ENCODE peak calls at places on chromosome 21, in ten cellular contexts. K, C, X, F, J, D, M, Y, Z and S are unnamed samples.

GRCh38 chr21:29233611-29234540 is 64.8 kb upstream of the BACH1 start:
- DNase-seq in F (no peak), C (no peak), Z (peak), J (no peak), M (no peak), Y (peak), X (no peak), K (no peak), D (no peak), S (no peak)

GRCh38 chr21:43268804-43269186 is 100.0 kb downstream of the CRYAA start:
- DNase-seq in J (no peak), Z (no peak), Y (no peak), X (no peak), C (no peak), F (no peak), K (no peak), M (no peak), D (no peak), S (no peak)

GRCh38 chr21:20728691-20729090 is 269.5 kb upstream of the NCAM2 start:
- DNase-seq in X (no peak), C (no peak), J (no peak), D (no peak), Z (no peak), M (no peak), Y (no peak), K (no peak), F (no peak), S (no peak)

GRCh38 chr21:33360871-33361602 is 36.3 kb downstream of the IFNAR1 start:
- DNase-seq in Y (peak), K (peak), X (peak), M (peak), Z (peak), D (peak), C (no peak), F (peak), J (peak), S (peak)

GRCh38 chr21:39184050-39184980 is 1.1 kb upstream of the PSMG1 start:
- DNase-seq in D (no peak), M (no peak), X (no peak), J (no peak), F (peak), Z (no peak), K (no peak), C (no peak), Y (no peak), S (no peak)

GRCh38 chr21:29096619-29097018 is 23.2 kb upstream of the CCT8 start:
- DNase-seq in Y (no peak), C (no peak), D (no peak), F (no peak), J (no peak), M (no peak), K (no peak), X (no peak), Z (no peak), S (no peak)

GRCh38 chr21:31872452-31873274 is at the start of gene HUNK:
- DNase-seq in J (peak), M (no peak), X (peak), C (no peak), D (peak), F (peak), Z (peak), Y (peak), K (peak), S (peak)

GRCh38 chr21:38982096-38982495 is 176.4 kb downstream of the ETS2 start:
- DNase-seq in D (peak), F (peak), K (peak), Z (no peak), X (no peak), M (no peak), C (no peak), Y (peak), J (peak), S (no peak)

GRCh38 chr21:25513810-25514209 is 93.5 kb downstream of the MRPL39 start:
- DNase-seq in D (no peak), M (no peak), J (no peak), K (no peak), X (no peak), F (no peak), Z (no peak), C (no peak), Y (no peak), S (no peak)

GRCh38 chr21:31909153-31909771 is 36.4 kb downstream of the HUNK start:
- DNase-seq in J (no peak), C (no peak), M (no peak), Y (peak), Z (no peak), F (no peak), X (peak), D (peak), K (no peak), S (no peak)

GRCh38 chr21:27314096-27314495 is 347.2 kb upstream of the ADAMTS5 start:
- DNase-seq in Z (no peak), D (peak), C (no peak), K (no peak), M (no peak), X (no peak), Y (no peak), J (no peak), F (no peak), S (no peak)

GRCh38 chr21:40602105-40602504 is 244.9 kb downstream of the DSCAM start:
- DNase-seq in D (no peak), C (no peak), K (no peak), Y (no peak), F (no peak), Z (no peak), X (no peak), M (no peak), J (no peak), S (no peak)

GRCh38 chr21:38170283-38170682 is 86.5 kb upstream of the KCNJ15 start:
- DNase-seq in J (no peak), M (no peak), X (peak), Z (peak), K (peak), F (peak), Y (peak), C (no peak), D (peak), S (no peak)

GRCh38 chr21:38777015-38777414 is 28.7 kb upstream of the ETS2 start:
- DNase-seq in Z (no peak), C (no peak), K (no peak), M (no peak), F (no peak), Y (no peak), D (no peak), J (no peak), X (no peak), S (no peak)

GRCh38 chr21:29299046-29299905 is 554 bp downstream of the BACH1 start:
- DNase-seq in D (peak), F (peak), X (peak), J (peak), Z (peak), K (no peak), M (peak), Y (peak), C (no peak), S (no peak)

GRCh38 chr21:33266784-33267135 is 593 bp downstream of the IL10RB start:
- DNase-seq in M (no peak), X (no peak), F (no peak), K (no peak), D (no peak), Y (no peak), Z (no peak), C (no peak), J (no peak), S (no peak)

GRCh38 chr21:29403922-29404538 is 105.3 kb downstream of the BACH1 start:
- DNase-seq in X (no peak), Y (no peak), F (peak), M (no peak), Z (peak), D (no peak), K (no peak), J (no peak), C (no peak), S (no peak)

GRCh38 chr21:38646213-38646837 is 148.0 kb upstream of the ERG start:
- DNase-seq in K (no peak), M (no peak), Y (no peak), C (no peak), J (peak), Z (peak), D (peak), F (peak), X (peak), S (no peak)

GRCh38 chr21:16193758-16194606 is 464.2 kb downstream of the USP25 start:
- DNase-seq in F (peak), J (peak), X (peak), Y (peak), Z (peak), M (peak), C (peak), D (peak), K (peak), S (no peak)
- TF ChIP-seq CTCF in F (peak), J (peak), X (no peak), Y (no peak), Z (peak), M (peak), C (peak), D (peak), K (no peak), S (peak)

GRCh38 chr21:45140346-45140940 is 66.1 kb downstream of the ADARB1 start:
- DNase-seq in M (peak), F (peak), Y (peak), J (peak), C (peak), K (peak), D (peak), Z (peak), X (peak), S (peak)
- TF ChIP-seq CTCF in M (peak), F (peak), Y (peak), J (peak), C (peak), K (peak), D (peak), Z (peak), X (peak), S (peak)

GRCh38 chr21:17497345-17497744 is 15.5 kb upstream of the CXADR start:
- DNase-seq in X (no peak), Z (no peak), D (peak), J (peak), K (no peak), M (no peak), C (no peak), Y (no peak), F (no peak), S (no peak)

GRCh38 chr21:17506936-17507335 is 5.9 kb upstream of the CXADR start:
- DNase-seq in K (no peak), C (no peak), Y (no peak), M (no peak), J (no peak), F (no peak), D (no peak), Z (no peak), X (no peak), S (no peak)

GRCh38 chr21:17498586-17498985 is 14.3 kb upstream of the CXADR start:
- DNase-seq in Y (no peak), K (no peak), M (no peak), F (no peak), C (no peak), D (no peak), J (no peak), Z (peak), X (no peak), S (no peak)

GRCh38 chr21:17495680-17496079 is 17.2 kb upstream of the CXADR start:
- DNase-seq in M (no peak), Z (no peak), J (peak), X (no peak), F (peak), Y (peak), C (no peak), K (no peak), D (peak), S (no peak)

DNA sequence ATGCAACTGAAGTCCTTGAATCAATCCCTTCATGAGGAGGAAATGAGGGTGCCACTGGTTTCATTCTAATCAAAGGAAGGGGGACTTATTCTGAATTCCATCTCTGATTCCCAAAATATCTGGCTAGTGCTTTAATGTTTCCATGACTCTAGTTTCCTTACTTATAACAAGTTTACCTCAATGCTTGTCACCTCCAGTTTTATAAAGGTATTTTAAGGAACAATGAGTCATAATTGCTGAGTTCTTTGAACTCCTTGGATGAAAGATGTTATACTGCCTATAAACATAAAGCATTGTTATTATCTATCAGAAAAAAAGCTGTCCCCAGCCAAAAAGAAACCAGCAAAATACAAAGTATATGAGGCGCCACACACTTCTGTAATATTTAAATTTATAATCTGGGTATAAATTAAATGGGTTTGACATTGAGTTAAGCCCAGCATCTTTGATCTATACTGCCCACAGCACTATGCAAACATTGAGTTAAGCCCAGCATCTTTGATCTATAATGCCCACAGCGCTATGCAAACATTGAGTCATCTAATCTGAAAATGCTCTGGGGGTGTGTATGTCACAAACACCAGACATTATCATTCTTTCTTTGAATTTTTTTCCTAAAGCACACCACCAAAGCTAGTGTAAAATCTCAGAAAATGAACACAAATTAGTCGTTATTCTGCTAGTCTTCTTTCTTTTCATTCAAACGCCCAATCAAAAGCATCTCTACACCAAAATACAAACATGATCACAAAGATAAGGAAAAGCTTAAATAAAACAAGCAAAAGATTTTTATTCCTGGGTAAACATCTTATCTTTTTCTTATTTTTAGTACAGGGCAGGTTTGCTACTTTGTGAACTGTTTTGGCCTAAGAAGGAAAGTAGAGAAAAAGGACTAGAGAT is 11.5 kb upstream of the CXADR start:
- DNase-seq in F (no peak), C (no peak), J (no peak), D (no peak), Y (no peak), M (no peak), X (no peak), K (no peak), Z (peak), S (no peak)
- TF ChIP-seq CTCF in F (no peak), C (no peak), J (no peak), D (no peak), Y (no peak), M (no peak), X (no peak), K (no peak), Z (no peak), S (no peak)

DNA sequence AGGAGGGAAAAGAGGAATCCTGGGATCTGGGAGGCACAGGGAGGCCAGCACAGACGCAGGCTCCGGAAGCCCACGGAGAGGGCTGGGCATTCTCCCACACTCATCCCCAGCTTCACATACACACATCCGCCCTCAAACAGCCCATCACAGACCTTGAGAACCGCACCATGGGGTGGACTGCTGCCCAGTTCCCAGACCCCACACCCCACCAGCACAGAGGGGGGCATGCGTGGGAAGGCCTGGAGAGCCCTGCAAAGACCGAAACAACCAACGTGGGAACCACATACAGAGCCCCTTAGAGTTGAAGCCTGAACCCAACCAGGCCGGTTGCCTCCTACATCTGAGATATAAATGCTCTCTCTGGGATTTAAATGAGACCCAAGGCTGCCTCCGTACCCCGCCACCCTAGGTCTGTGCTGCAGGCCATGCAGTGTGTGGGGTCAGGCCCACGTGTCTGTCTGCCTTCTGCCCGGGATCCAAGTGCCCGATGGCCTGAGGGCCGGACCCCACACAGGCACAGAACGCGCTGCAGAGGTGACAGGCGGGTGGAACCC is 126.2 kb upstream of the COL6A1 start:
- DNase-seq in Y (no peak), Z (no peak), K (peak), C (no peak), F (no peak), M (no peak), X (no peak), J (no peak), D (no peak), S (no peak)
- TF ChIP-seq CTCF in Y (no peak), Z (no peak), K (no peak), C (no peak), F (no peak), M (no peak), X (no peak), J (no peak), D (no peak), S (no peak)

GRCh38 chr21:34545079-34545884 is 33.3 kb upstream of the KCNE1 start:
- DNase-seq in Z (peak), F (peak), J (peak), X (peak), C (no peak), D (peak), Y (peak), K (no peak), M (no peak), S (no peak)
- TF ChIP-seq CTCF in Z (no peak), F (no peak), J (no peak), X (no peak), C (peak), D (no peak), Y (no peak), K (no peak), M (peak), S (no peak)

GRCh38 chr21:41958886-41959563 is 5.2 kb upstream of the C2CD2 start:
- DNase-seq in C (no peak), F (peak), M (no peak), J (no peak), Z (peak), D (no peak), K (no peak), X (no peak), Y (no peak), S (no peak)
- TF ChIP-seq CTCF in C (no peak), F (no peak), M (no peak), J (no peak), Z (no peak), D (no peak), K (no peak), X (no peak), Y (no peak), S (no peak)

DNA sequence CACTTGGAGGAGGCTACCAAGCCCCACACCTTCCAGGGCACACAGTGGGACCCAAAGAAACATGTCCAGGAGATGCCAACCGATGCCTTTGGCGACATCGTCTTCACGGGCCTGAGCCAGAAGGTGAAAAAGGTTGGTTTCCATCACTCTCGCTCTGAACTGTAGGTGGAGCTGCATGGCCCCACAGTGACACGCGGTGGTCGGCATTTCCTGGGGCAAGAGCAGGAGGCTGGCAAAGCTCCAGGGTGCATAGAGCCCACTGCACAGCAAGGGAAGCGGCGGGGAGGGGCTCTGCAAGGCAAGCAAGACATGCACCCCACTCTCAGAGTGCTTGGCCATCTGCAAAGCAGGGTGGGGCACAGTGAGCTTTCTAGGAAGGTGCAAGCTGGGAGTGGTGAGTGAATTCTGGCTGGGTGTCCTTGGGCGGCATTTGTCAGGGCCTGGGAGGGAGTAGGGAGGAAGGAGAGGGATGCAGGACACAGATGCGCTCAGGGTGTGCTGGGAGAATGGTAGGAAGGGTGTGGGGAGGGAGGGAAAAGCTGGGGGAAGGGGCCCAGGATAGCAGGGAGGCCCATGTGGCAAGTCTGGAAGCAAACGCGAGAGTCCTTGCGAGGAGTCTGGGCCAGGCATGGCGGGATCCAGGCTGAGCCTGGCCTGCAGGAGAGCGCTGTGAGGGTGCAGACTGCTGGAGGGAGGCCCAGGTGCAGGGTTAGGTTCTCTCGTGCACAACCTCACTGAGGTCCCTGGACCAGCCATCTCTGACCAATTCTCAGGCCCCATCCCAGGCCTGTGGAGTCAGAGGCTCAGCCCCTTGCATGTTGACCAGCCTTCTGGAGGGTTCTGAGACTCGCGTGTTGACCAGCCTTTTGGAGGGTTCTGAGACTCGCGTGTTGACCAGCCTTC is 11.0 kb downstream of the TRPM2 start:
- DNase-seq in J (no peak), K (peak), C (no peak), Z (no peak), D (no peak), X (no peak), Y (no peak), F (no peak), M (peak), S (no peak)
- TF ChIP-seq CTCF in J (no peak), K (peak), C (no peak), Z (no peak), D (no peak), X (no peak), Y (peak), F (no peak), M (no peak), S (no peak)

DNA sequence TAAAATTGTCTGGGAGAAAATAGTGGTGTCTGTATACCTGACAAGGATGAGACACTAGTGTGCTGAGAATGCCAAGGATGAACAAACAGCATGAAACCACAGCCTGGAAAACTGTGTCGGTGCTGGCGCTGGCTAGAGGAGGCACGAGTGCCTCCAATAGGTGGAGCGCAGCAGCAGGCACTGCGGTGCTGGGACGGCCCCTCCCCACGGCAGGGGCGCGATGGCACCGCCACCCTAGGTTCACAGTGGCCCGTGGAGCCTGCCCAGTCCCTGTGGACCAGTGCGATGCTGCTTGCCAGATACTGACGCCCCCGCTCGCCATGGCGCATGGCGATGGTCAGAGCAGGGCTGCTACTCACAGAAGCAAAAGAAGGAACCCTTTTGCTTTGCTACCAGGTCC is 6.8 kb downstream of the CFAP410 start:
- DNase-seq in J (no peak), F (no peak), D (no peak), Y (peak), Z (no peak), K (no peak), C (no peak), M (no peak), X (no peak), S (no peak)
- TF ChIP-seq CTCF in J (no peak), F (no peak), D (no peak), Y (peak), Z (no peak), K (peak), C (no peak), M (no peak), X (no peak), S (peak)